ENCODE peak calls at places on chromosome 5, in seven cellular contexts. M is AG09319, U is lung, Z is kidney, W is HFFc6, H is uterus, P is thoracic aorta. J is an unnamed sample.

GRCh38 chr5:134409321-134409720 is 2.4 kb downstream of the CDKN2AIPNL start:
- DNase-seq in M (no peak), U (no peak), Z (no peak), W (no peak), H (no peak), P (no peak), J (no peak)

GRCh38 chr5:127041571-127041970 is 11.2 kb upstream of the MARCHF3 start:
- DNase-seq in M (no peak), U (no peak), Z (no peak), W (no peak), H (no peak), P (no peak), J (no peak)

GRCh38 chr5:168885324-168886120 is 306.4 kb upstream of the PANK3 start:
- DNase-seq in M (no peak), U (no peak), Z (no peak), W (no peak), H (no peak), P (no peak), J (no peak)

GRCh38 chr5:139895647-139896046 is 100.0 kb downstream of the PSD2 start:
- DNase-seq in M (no peak), U (no peak), Z (no peak), W (no peak), H (no peak), P (no peak), J (no peak)

GRCh38 chr5:77239126-77239741 is 28.8 kb downstream of the PDE8B start:
- DNase-seq in M (no peak), U (no peak), Z (no peak), W (peak; percentile 22), H (no peak), P (no peak), J (no peak)

GRCh38 chr5:150246835-150247234 is 42.7 kb downstream of the CAMK2A start:
- DNase-seq in M (no peak), U (no peak), Z (no peak), W (no peak), H (no peak), P (no peak), J (no peak)

GRCh38 chr5:119840175-119840574 is 210.8 kb downstream of the FAM170A start:
- DNase-seq in M (no peak), U (no peak), Z (no peak), W (no peak), H (no peak), P (no peak), J (no peak)

GRCh38 chr5:132751444-132751843 is 4.2 kb downstream of the CCNI2 start:
- DNase-seq in M (peak; percentile 88), U (no peak), Z (no peak), W (no peak), H (no peak), P (no peak), J (no peak)

GRCh38 chr5:135304352-135305221 is 94.4 kb downstream of the MACROH2A1 start:
- DNase-seq in M (no peak), U (peak; percentile 23), Z (no peak), W (no peak), H (no peak), P (no peak), J (no peak)

DNA sequence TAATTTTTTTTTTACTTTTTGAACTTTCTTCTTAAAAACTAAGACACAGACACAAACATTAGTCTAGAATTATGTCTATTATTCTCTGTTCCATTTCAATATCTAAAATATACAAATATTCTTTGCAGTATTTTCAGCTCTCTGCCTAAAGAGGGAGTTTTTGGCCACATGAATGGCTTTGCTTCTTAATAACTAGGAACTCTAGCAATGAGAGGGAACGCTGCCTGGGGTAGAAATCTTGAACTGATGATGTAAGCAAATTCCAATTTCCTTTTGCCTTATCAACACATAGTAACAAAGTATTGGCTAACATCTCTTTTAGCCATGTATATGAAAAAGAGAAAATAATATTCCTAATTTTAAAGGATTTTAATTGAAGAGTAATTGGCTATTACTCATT is 51.9 kb downstream of the SLC25A46 start:
- DNase-seq in M (peak; percentile 27), U (no peak), Z (no peak), W (peak; percentile 26), H (no peak), P (no peak), J (no peak)
- TF ChIP-seq CTCF in M (peak; percentile 55), U (no peak), Z (peak; percentile 14), W (peak; percentile 53), H (no peak), P (peak; percentile 10), J (no peak)

DNA sequence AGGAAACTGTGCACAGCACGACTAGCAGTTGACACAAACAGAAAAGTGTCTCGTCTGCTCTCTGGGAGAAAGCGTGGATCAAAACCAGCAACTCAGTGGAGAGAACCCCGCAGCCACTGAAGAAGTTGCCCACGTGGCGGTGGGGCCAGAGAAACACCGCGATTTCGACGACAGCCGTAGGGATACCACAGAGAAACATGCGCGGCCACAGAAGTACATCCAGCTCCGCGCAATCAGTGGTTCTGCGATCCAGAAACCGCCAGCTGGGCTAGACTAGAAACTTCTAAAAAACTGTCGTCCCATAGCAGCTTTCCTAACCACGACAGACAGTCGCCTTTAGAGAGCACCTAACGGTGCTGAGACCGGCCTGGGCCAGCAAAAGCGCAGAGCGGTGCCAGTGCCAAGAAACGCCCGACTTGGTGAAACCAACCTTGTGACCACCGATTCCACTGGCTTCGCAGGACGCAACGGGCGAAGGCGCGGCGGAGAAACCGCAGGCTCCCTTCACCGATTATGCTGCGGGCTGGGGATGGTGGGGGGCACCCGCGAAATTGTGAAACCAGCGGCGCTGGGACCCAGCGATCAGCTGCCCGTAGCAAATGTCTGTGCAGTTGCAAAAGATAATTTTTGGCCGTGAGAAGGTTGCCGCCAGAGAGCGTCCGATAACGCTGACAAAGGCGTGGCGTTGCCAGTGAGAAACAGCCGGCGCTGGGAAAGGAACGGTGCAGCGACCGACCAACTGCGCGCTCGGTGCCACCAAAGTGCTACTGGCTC is 2.7 kb upstream of the ANXA2R start:
- DNase-seq in M (no peak), U (peak; percentile 75), Z (peak; percentile 91), W (peak; percentile 39), H (peak; percentile 70), P (no peak), J (peak; percentile 58)
- TF ChIP-seq CTCF in M (peak; percentile 25), U (no peak), Z (no peak), W (no peak), H (no peak), P (no peak), J (no peak)

GRCh38 chr5:116025831-116026230 is 6.4 kb upstream of the ARL14EPL start:
- DNase-seq in M (no peak), U (no peak), Z (no peak), W (no peak), H (no peak), P (no peak), J (no peak)

GRCh38 chr5:116023619-116024018 is 8.7 kb upstream of the ARL14EPL start:
- DNase-seq in M (no peak), U (no peak), Z (no peak), W (no peak), H (no peak), P (no peak), J (no peak)
- TF ChIP-seq CTCF in M (no peak), U (no peak), Z (no peak), W (peak; percentile 50), H (no peak), P (no peak), J (no peak)

GRCh38 chr5:157611571-157612067 is 36.0 kb upstream of the ADAM19 start:
- DNase-seq in M (no peak), U (no peak), Z (no peak), W (no peak), H (no peak), P (no peak), J (peak; percentile 48)
- TF ChIP-seq CTCF in M (no peak), U (no peak), Z (no peak), W (no peak), H (no peak), P (no peak), J (no peak)

DNA sequence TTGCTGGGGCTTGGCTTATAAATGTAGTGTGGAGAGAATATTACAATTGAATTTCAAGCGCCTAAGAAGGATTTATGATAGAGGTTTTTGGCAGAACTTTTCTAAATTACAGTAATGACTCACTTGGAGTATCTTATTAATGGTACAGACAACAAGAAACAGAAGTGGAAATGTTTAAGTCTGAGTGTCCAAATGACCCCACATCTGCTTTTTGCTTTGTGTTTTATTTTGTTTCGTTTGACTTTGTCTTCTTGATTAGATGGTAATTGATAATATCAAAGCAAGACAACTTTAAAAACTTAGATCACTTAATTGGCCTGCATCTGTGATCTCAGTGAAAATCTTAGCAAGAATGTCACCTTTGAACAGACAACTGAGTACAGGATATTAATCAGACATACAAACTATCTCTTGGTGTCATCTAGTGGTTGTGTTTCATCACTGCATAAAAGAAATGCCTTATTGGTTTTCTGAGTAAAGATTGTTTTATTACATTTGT is 577.4 kb downstream of the ISL1 start:
- DNase-seq in M (no peak), U (no peak), Z (no peak), W (peak; percentile 39), H (no peak), P (no peak), J (no peak)
- TF ChIP-seq CTCF in M (no peak), U (no peak), Z (no peak), W (peak; percentile 75), H (no peak), P (no peak), J (no peak)

DNA sequence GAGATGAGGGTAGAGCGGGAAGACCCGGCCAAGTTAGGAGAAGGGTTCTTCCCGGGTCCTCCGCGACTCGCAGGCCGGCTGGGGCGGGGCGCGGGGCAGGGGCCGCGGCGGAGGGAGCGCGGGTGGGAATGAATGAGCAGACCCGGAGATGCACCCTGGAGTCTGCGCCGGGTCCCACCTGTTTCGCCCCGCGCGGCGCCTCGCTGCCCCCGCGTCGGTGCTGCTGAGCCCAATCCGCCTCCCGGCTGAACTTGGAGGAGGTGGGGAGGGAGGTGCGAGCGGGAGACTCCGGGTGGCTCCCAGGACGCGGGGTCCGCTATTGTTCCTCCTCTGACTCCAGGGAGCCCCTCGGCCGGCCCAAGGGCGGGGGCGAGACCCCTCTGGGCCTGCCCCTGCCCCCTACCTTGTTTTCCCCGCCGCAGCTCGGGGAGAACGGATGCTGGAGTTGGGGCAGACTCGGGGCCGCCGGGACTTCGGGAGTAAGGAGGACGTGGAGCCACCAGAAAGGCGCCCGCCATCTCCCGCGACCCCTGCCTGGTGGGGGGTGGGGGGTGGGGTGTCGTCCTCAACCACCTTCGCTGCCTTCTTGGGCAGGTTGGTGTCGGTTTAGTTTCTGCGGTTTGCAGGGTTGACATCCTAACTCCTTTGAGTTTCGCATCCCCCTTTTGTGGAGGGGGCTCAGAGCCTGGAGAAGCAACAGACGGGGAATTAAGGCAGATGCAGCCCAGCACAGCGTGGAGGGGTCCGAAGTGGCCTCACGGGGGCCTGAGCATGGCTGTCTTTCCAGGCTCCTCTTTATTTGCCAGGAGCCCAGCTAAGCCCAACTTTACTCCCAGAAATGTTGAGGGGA is 797 bp downstream of the RAI14 start:
- DNase-seq in M (no peak), U (no peak), Z (peak; percentile 78), W (no peak), H (peak; percentile 45), P (no peak), J (no peak)
- TF ChIP-seq CTCF in M (no peak), U (no peak), Z (no peak), W (no peak), H (no peak), P (no peak), J (no peak)